ENCODE peak calls at places on chromosomes 13 and 19, in eight cellular contexts. One of them, this sample, is unnamed.

GRCh38 chr13:110232756-110233155 is 74.2 kb downstream of the COL4A1 start:
- DNase-seq in T-helper 9 cell: no peak
- DNase-seq in neural crest cell: no peak
- DNase-seq in activated T-cell treated with anti-CD3 and anti-CD28 coated beads, Interleukin-2, amount 50 U/mL, for 72 hours: no peak
- DNase-seq in GM19239: no peak
- DNase-seq in ureter: peak; percentile 40
- DNase-seq in GM04504: no peak
- DNase-seq in dermis microvascular lymphatic vessel endothelial cell: peak; percentile 94
- DNase-seq in this sample: no peak

GRCh38 chr19:15241259-15241658 is 9.0 kb upstream of the EPHX3 start:
- DNase-seq in T-helper 9 cell: no peak
- DNase-seq in neural crest cell: no peak
- DNase-seq in activated T-cell treated with anti-CD3 and anti-CD28 coated beads, Interleukin-2, amount 50 U/mL, for 72 hours: no peak
- DNase-seq in GM19239: no peak
- DNase-seq in ureter: no peak
- DNase-seq in GM04504: no peak
- DNase-seq in dermis microvascular lymphatic vessel endothelial cell: no peak
- DNase-seq in this sample: no peak

GRCh38 chr19:45250832-45251451 is at the start of gene MARK4:
- DNase-seq in T-helper 9 cell: peak; percentile 55
- DNase-seq in neural crest cell: peak; percentile 48
- DNase-seq in activated T-cell treated with anti-CD3 and anti-CD28 coated beads, Interleukin-2, amount 50 U/mL, for 72 hours: peak; percentile 58
- DNase-seq in GM19239: peak; percentile 94
- DNase-seq in ureter: peak; percentile 55
- DNase-seq in GM04504: no peak
- DNase-seq in dermis microvascular lymphatic vessel endothelial cell: no peak
- DNase-seq in this sample: no peak

GRCh38 chr13:24456396-24456795 is 56.2 kb downstream of the PARP4 start:
- DNase-seq in T-helper 9 cell: no peak
- DNase-seq in neural crest cell: no peak
- DNase-seq in activated T-cell treated with anti-CD3 and anti-CD28 coated beads, Interleukin-2, amount 50 U/mL, for 72 hours: no peak
- DNase-seq in GM19239: no peak
- DNase-seq in ureter: no peak
- DNase-seq in GM04504: no peak
- DNase-seq in dermis microvascular lymphatic vessel endothelial cell: no peak
- DNase-seq in this sample: no peak

GRCh38 chr13:80906860-80907259 is 565.9 kb upstream of the SPRY2 start:
- DNase-seq in T-helper 9 cell: no peak
- DNase-seq in neural crest cell: no peak
- DNase-seq in activated T-cell treated with anti-CD3 and anti-CD28 coated beads, Interleukin-2, amount 50 U/mL, for 72 hours: no peak
- DNase-seq in GM19239: no peak
- DNase-seq in ureter: no peak
- DNase-seq in GM04504: no peak
- DNase-seq in dermis microvascular lymphatic vessel endothelial cell: no peak
- DNase-seq in this sample: no peak

GRCh38 chr13:28597641-28598040 is 61.3 kb upstream of the POMP start:
- DNase-seq in T-helper 9 cell: no peak
- DNase-seq in neural crest cell: no peak
- DNase-seq in activated T-cell treated with anti-CD3 and anti-CD28 coated beads, Interleukin-2, amount 50 U/mL, for 72 hours: no peak
- DNase-seq in GM19239: no peak
- DNase-seq in ureter: no peak
- DNase-seq in GM04504: no peak
- DNase-seq in dermis microvascular lymphatic vessel endothelial cell: no peak
- DNase-seq in this sample: no peak

GRCh38 chr19:31285744-31286143 is 63.5 kb downstream of the TSHZ3 start:
- DNase-seq in T-helper 9 cell: no peak
- DNase-seq in neural crest cell: no peak
- DNase-seq in activated T-cell treated with anti-CD3 and anti-CD28 coated beads, Interleukin-2, amount 50 U/mL, for 72 hours: no peak
- DNase-seq in GM19239: no peak
- DNase-seq in ureter: no peak
- DNase-seq in GM04504: no peak
- DNase-seq in dermis microvascular lymphatic vessel endothelial cell: no peak
- DNase-seq in this sample: no peak

GRCh38 chr13:27997904-27998522 is 9.5 kb upstream of the URAD start:
- DNase-seq in T-helper 9 cell: no peak
- DNase-seq in neural crest cell: peak; percentile 48
- DNase-seq in activated T-cell treated with anti-CD3 and anti-CD28 coated beads, Interleukin-2, amount 50 U/mL, for 72 hours: peak; percentile 24
- DNase-seq in GM19239: no peak
- DNase-seq in ureter: no peak
- DNase-seq in GM04504: no peak
- DNase-seq in dermis microvascular lymphatic vessel endothelial cell: no peak
- DNase-seq in this sample: no peak

GRCh38 chr13:47426126-47426849 is 529.4 kb upstream of the HTR2A start:
- DNase-seq in T-helper 9 cell: no peak
- DNase-seq in neural crest cell: no peak
- DNase-seq in activated T-cell treated with anti-CD3 and anti-CD28 coated beads, Interleukin-2, amount 50 U/mL, for 72 hours: no peak
- DNase-seq in GM19239: no peak
- DNase-seq in ureter: no peak
- DNase-seq in GM04504: peak; percentile 58
- DNase-seq in dermis microvascular lymphatic vessel endothelial cell: no peak
- DNase-seq in this sample: peak; percentile 64

This sample was measured in AG04449.